ENCODE peak calls at places on chromosomes 1 and 21, in six cellular contexts. E, O, I, H, W and F are unnamed samples.
A peak's percentile ranks its signal among the peaks of the same experiment; 100 is the strongest.

GRCh38 chr1:31221072-31221471 is 18.6 kb downstream of the NKAIN1 start:
- DNase-seq in I (no peak), W (no peak), H (no peak), O (peak; percentile 21), E (no peak), F (no peak)

GRCh38 chr1:221013691-221014293 is 134.5 kb downstream of the HLX start:
- DNase-seq in O (no peak), I (no peak), E (no peak), H (no peak), W (no peak), F (no peak)

GRCh38 chr1:12678350-12678749 is 34.5 kb downstream of the AADACL4 start:
- DNase-seq in I (no peak), H (no peak), W (no peak), O (no peak), E (no peak), F (no peak)

GRCh38 chr1:5938068-5938740 is 54.0 kb downstream of the NPHP4 start:
- DNase-seq in E (peak; percentile 57), O (peak; percentile 98), H (no peak), I (no peak), W (no peak), F (peak; percentile 89)

GRCh38 chr1:154955039-154955717 is 721 bp downstream of the PBXIP1 start:
- DNase-seq in O (peak; percentile 90), E (peak; percentile 68), H (no peak), I (peak; percentile 90), W (peak; percentile 46), F (peak; percentile 83)

GRCh38 chr1:6438047-6438525 is 13.5 kb downstream of the ESPN start:
- DNase-seq in E (peak; percentile 34), H (no peak), W (peak; percentile 52), O (peak; percentile 96), I (peak; percentile 87), F (peak; percentile 53)

GRCh38 chr1:198326915-198327314 is 170.1 kb downstream of the NEK7 start:
- DNase-seq in O (no peak), E (no peak), I (no peak), W (no peak), H (no peak), F (peak; percentile 44)

GRCh38 chr21:41947596-41948403 is 6.0 kb downstream of the C2CD2 start:
- DNase-seq in H (no peak), O (peak; percentile 97), E (peak; percentile 58), W (no peak), I (no peak), F (peak; percentile 86)

GRCh38 chr1:220544901-220545303 is 17.0 kb downstream of the MARK1 start:
- DNase-seq in W (no peak), O (no peak), H (no peak), E (peak; percentile 22), I (peak; percentile 34), F (peak; percentile 5)

GRCh38 chr1:232622981-232623380 is 7.0 kb downstream of the SIPA1L2 start:
- DNase-seq in E (no peak), O (no peak), H (no peak), W (no peak), I (peak; percentile 74), F (no peak)

DNA sequence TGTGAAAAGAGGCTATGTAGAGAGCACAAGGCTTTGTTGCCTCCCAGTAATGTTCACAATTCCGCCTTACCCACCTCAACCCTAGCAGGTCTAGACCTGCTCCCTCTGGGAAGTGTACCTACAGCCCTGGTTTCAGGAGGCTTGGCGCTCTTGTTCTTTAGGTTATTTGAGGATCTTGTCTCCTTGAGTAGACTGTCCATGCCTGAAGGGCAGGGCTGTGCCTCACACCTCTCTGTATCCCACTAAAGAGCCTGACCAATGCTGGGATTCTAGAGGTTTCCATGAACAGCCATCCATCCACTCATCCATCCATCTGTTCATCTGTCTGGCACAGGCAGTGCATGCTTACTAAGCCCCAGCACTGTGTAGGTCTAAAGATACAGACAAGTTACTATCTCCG is 1.0 kb downstream of the RAB7B start:
- DNase-seq in I (no peak), H (no peak), O (no peak), W (no peak), E (no peak), F (peak; percentile 20)
- H3K27ac ChIP-seq in I (no peak overlapping the region), H (no peak overlapping the region), O (peak overlapping the region; percentile 98), W (no peak overlapping the region), E (no peak overlapping the region), F (peak overlapping the region; percentile 92)

GRCh38 chr1:2322065-2322571 is 69.2 kb downstream of the MORN1 start:
- DNase-seq in O (peak; percentile 99), W (peak; percentile 61), I (peak; percentile 89), E (peak; percentile 82), H (no peak), F (peak; percentile 97)
- H2AFZ ChIP-seq in O (no peak overlapping the region), W (no peak overlapping the region), I (no peak overlapping the region), E (no peak overlapping the region), H (no peak overlapping the region), F (peak overlapping the region; percentile 33)

GRCh38 chr1:26376050-26376449 is 3.5 kb upstream of the ZNF683 start:
- DNase-seq in W (no peak), I (no peak), E (no peak), O (no peak), H (no peak), F (no peak)

GRCh38 chr1:26373789-26374188 is 1.2 kb upstream of the ZNF683 start:
- DNase-seq in H (no peak), O (no peak), I (no peak), E (no peak), W (no peak), F (peak; percentile 35)

GRCh38 chr1:26375081-26375480 is 2.5 kb upstream of the ZNF683 start:
- DNase-seq in W (no peak), I (no peak), H (no peak), E (no peak), O (no peak), F (no peak)

GRCh38 chr1:26378088-26378878 is 5.7 kb upstream of the ZNF683 start:
- DNase-seq in W (peak; percentile 88), E (peak; percentile 99), H (no peak), O (peak; percentile 92), I (no peak), F (peak; percentile 93)

DNA sequence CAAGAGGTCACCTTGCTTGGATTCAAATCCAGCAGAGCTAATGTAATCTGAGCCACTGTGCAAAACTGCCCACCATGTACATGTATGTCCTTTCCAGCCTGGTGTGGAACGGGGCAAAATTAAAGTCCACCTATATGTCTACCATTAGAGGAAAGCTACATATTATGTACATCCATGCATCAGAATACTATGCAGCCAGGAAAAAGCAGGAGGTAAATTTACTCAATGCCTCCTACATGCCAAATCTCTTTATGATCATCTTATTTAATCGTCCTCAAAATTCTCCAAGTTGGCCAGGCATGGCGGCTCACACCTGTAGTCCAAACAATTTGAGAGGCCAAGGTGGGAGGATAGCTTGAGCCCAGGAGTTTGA is 6.3 kb upstream of the ZNF683 start:
- DNase-seq in W (no peak), I (no peak), E (no peak), H (no peak), O (peak; percentile 21), F (no peak)
- H3K4me2 ChIP-seq in W (peak overlapping the region; percentile 42), I (no peak overlapping the region), E (peak overlapping the region; percentile 26), H (peak overlapping the region; percentile 57), O (no peak overlapping the region), F (peak overlapping the region; percentile 74)

DNA sequence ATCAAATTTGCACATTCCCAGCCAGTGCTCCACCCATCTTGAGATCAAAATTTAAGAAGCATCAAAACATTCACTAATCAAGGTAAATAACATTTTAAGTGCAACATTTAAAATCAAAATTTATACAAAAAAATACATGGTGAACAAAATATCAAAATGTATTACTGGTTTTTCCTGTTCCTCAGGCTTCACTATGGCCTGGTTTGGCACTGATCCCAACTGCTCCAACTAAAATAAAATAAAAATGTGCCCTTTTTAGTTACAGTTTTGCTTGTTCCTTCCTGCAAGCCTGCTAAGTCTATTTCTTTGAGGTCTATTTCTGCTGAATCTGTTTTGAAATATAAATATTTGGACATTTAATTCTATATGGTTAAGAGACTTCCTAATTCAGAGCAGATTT is 54.9 kb downstream of the ADAMTS1 start:
- DNase-seq in E (no peak), O (no peak), I (no peak), W (no peak), H (no peak), F (no peak)
- H3K27ac ChIP-seq in E (no peak overlapping the region), O (no peak overlapping the region), I (no peak overlapping the region), W (no peak overlapping the region), H (no peak overlapping the region), F (no peak overlapping the region)